ENCODE peak calls at places on chromosome 19, in four cellular contexts. One of them, this sample, is unnamed.

GRCh38 chr19:17296278-17296677 is 6.9 kb downstream of the ABHD8 start:
- DNase-seq in K562: no peak
- DNase-seq in WTC11: no peak
- DNase-seq in HepG2: no peak
- DNase-seq in this sample: no peak

GRCh38 chr19:19385900-19386339 is 19.6 kb upstream of the GATAD2A start:
- DNase-seq in HepG2: no peak
- DNase-seq in WTC11: peak
- DNase-seq in K562: no peak
- DNase-seq in this sample: no peak

GRCh38 chr19:24159707-24160106 is 72.7 kb downstream of the ZNF254 start:
- DNase-seq in K562: no peak
- DNase-seq in HepG2: peak
- DNase-seq in WTC11: no peak
- DNase-seq in this sample: peak

GRCh38 chr19:15696654-15697194 is 23.8 kb downstream of the CYP4F12 start:
- DNase-seq in HepG2: no peak
- DNase-seq in WTC11: no peak
- DNase-seq in K562: no peak
- DNase-seq in this sample: no peak

GRCh38 chr19:22532388-22533310 is 101.5 kb upstream of the ZNF492 start:
- DNase-seq in HepG2: no peak
- DNase-seq in WTC11: no peak
- DNase-seq in K562: no peak
- DNase-seq in this sample: no peak

GRCh38 chr19:31303262-31303815 is 45.9 kb downstream of the TSHZ3 start:
- DNase-seq in K562: no peak
- DNase-seq in HepG2: no peak
- DNase-seq in WTC11: no peak
- DNase-seq in this sample: no peak

GRCh38 chr19:49362926-49363264 is 679 bp upstream of the TEAD2 start:
- DNase-seq in K562: no peak
- DNase-seq in WTC11: peak
- DNase-seq in HepG2: peak
- DNase-seq in this sample: peak

GRCh38 chr19:33175886-33176669 is 18.1 kb upstream of the LRP3 start:
- DNase-seq in HepG2: peak
- DNase-seq in K562: no peak
- DNase-seq in WTC11: no peak
- DNase-seq in this sample: no peak

GRCh38 chr19:43620061-43621001 is 902 bp upstream of the ZNF428 start:
- DNase-seq in K562: peak
- DNase-seq in HepG2: no peak
- DNase-seq in WTC11: no peak
- DNase-seq in this sample: no peak

GRCh38 chr19:48512504-48513288 is 1.1 kb upstream of the LMTK3 start:
- DNase-seq in HepG2: no peak
- DNase-seq in WTC11: no peak
- DNase-seq in K562: no peak
- DNase-seq in this sample: no peak

GRCh38 chr19:7230826-7231225 is 63.4 kb downstream of the INSR start:
- DNase-seq in HepG2: no peak
- DNase-seq in WTC11: no peak
- DNase-seq in K562: no peak
- DNase-seq in this sample: no peak

GRCh38 chr19:42352216-42352892 is 26.9 kb downstream of the MEGF8 start:
- DNase-seq in K562: no peak
- DNase-seq in HepG2: no peak
- DNase-seq in WTC11: no peak
- DNase-seq in this sample: no peak

GRCh38 chr19:49085868-49086232 is 599 bp downstream of the SNRNP70 start:
- DNase-seq in HepG2: no peak
- DNase-seq in K562: no peak
- DNase-seq in WTC11: no peak
- DNase-seq in this sample: no peak

GRCh38 chr19:42595550-42596172 is 937 bp upstream of the CEACAM8 start:
- DNase-seq in WTC11: no peak
- DNase-seq in HepG2: no peak
- DNase-seq in K562: no peak
- DNase-seq in this sample: no peak

GRCh38 chr19:48896191-48896720 is 2.3 kb downstream of the TULP2 start:
- DNase-seq in WTC11: peak
- DNase-seq in K562: peak
- DNase-seq in HepG2: no peak
- DNase-seq in this sample: peak

GRCh38 chr19:13998426-13998825 is 7.7 kb downstream of the RFX1 start:
- DNase-seq in WTC11: no peak
- DNase-seq in K562: no peak
- DNase-seq in HepG2: no peak
- DNase-seq in this sample: no peak

GRCh38 chr19:17873661-17874422 is 2.1 kb downstream of the SLC5A5 start:
- DNase-seq in HepG2: no peak
- DNase-seq in K562: peak
- DNase-seq in WTC11: peak
- DNase-seq in this sample: peak

GRCh38 chr19:4870025-4870700 is 2.7 kb upstream of the PLIN3 start:
- DNase-seq in HepG2: peak
- DNase-seq in WTC11: no peak
- DNase-seq in K562: peak
- DNase-seq in this sample: no peak

GRCh38 chr19:44525721-44526430 is 3.6 kb downstream of the CEACAM20 start:
- DNase-seq in HepG2: no peak
- DNase-seq in K562: no peak
- DNase-seq in WTC11: no peak
- DNase-seq in this sample: no peak

GRCh38 chr19:57103573-57104277 is 16.1 kb upstream of the USP29 start:
- DNase-seq in HepG2: peak
- DNase-seq in K562: peak
- DNase-seq in WTC11: peak
- DNase-seq in this sample: peak

GRCh38 chr19:18001837-18002345 is 6.1 kb upstream of the ARRDC2 start:
- DNase-seq in WTC11: no peak
- DNase-seq in K562: no peak
- DNase-seq in HepG2: no peak
- DNase-seq in this sample: no peak

GRCh38 chr19:3700242-3701032 is at the start of gene PIP5K1C:
- DNase-seq in K562: peak
- DNase-seq in HepG2: peak
- DNase-seq in WTC11: peak
- DNase-seq in this sample: peak

GRCh38 chr19:14442904-14443631 is 10.0 kb downstream of the PKN1 start:
- DNase-seq in K562: no peak
- DNase-seq in HepG2: no peak
- DNase-seq in WTC11: no peak
- DNase-seq in this sample: no peak

GRCh38 chr19:48556163-48556562 is 4.2 kb downstream of the SULT2B1 start:
- DNase-seq in HepG2: peak
- DNase-seq in WTC11: no peak
- DNase-seq in K562: no peak
- DNase-seq in this sample: no peak

GRCh38 chr19:9597027-9597426 is 12.7 kb upstream of the ZNF121 start:
- DNase-seq in K562: no peak
- DNase-seq in HepG2: no peak
- DNase-seq in WTC11: no peak
- DNase-seq in this sample: no peak

GRCh38 chr19:46859637-46860124 is 1.1 kb upstream of the ARHGAP35 start:
- DNase-seq in K562: peak
- DNase-seq in WTC11: no peak
- DNase-seq in HepG2: peak
- DNase-seq in this sample: no peak

GRCh38 chr19:39303373-39304184 is 7.4 kb downstream of the IFNL1 start:
- DNase-seq in K562: no peak
- DNase-seq in HepG2: peak
- DNase-seq in WTC11: peak
- DNase-seq in this sample: no peak

GRCh38 chr19:13839193-13839937 is 37.6 kb upstream of the NANOS3 start:
- DNase-seq in WTC11: peak
- DNase-seq in K562: peak
- DNase-seq in HepG2: no peak
- DNase-seq in this sample: no peak

GRCh38 chr19:58182577-58182988 is 278 bp upstream of the ZNF274 start:
- DNase-seq in WTC11: no peak
- DNase-seq in HepG2: no peak
- DNase-seq in K562: peak
- DNase-seq in this sample: peak

GRCh38 chr19:33438016-33438671 is 64.6 kb downstream of the CEBPG start:
- DNase-seq in WTC11: no peak
- DNase-seq in HepG2: no peak
- DNase-seq in K562: no peak
- DNase-seq in this sample: no peak

GRCh38 chr19:16640951-16641350 is 12.9 kb upstream of the MED26 start:
- DNase-seq in WTC11: no peak
- DNase-seq in HepG2: no peak
- DNase-seq in K562: no peak
- DNase-seq in this sample: no peak

GRCh38 chr19:18090545-18091216 is 3.9 kb upstream of the IL12RB1 start:
- DNase-seq in HepG2: no peak
- DNase-seq in K562: no peak
- DNase-seq in WTC11: no peak
- DNase-seq in this sample: no peak

GRCh38 chr19:30214651-30215051 is 157.5 kb upstream of the ZNF536 start:
- DNase-seq in HepG2: no peak
- DNase-seq in K562: no peak
- DNase-seq in WTC11: no peak
- DNase-seq in this sample: no peak
- TF ChIP-seq ELF4 in HepG2: no peak
- TF ChIP-seq ELF4 in K562: no peak
- TF ChIP-seq ELF4 in WTC11: no peak
- TF ChIP-seq ELF4 in this sample: no peak

DNA sequence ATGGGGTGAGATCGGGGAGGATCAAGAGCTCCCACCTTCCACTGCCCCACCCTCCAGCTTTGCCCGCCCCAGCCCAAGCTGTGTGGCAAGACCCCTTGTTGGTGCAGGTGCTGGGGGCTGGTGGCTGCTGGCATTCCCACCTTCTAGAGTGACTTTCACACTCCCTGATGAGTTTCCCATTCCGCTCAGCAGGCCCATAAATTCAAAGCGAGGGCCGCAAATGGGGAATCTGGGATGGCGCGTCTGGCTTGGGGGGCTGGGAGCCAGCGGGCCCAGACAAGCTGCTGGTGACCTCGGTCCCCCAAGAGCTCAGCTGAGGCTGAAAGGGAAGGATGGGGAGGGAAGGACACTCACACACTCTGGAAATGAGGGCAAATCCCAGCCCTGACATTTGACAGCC is 110.3 kb downstream of the GADD45B start:
- DNase-seq in HepG2: no peak
- DNase-seq in K562: no peak
- DNase-seq in WTC11: no peak
- DNase-seq in this sample: no peak
- TF ChIP-seq ELF4 in HepG2: no peak
- TF ChIP-seq ELF4 in K562: no peak
- TF ChIP-seq ELF4 in WTC11: no peak
- TF ChIP-seq ELF4 in this sample: no peak

GRCh38 chr19:41322451-41322850 is 12.5 kb downstream of the CCDC97 start:
- DNase-seq in HepG2: no peak
- DNase-seq in WTC11: no peak
- DNase-seq in K562: no peak
- DNase-seq in this sample: no peak
- TF ChIP-seq ELF4 in HepG2: no peak
- TF ChIP-seq ELF4 in WTC11: no peak
- TF ChIP-seq ELF4 in K562: no peak
- TF ChIP-seq ELF4 in this sample: no peak

GRCh38 chr19:20662421-20663105 is 1.2 kb upstream of the ZNF626 start:
- DNase-seq in WTC11: no peak
- DNase-seq in HepG2: no peak
- DNase-seq in K562: no peak
- DNase-seq in this sample: no peak

GRCh38 chr19:20660473-20660872 is 898 bp downstream of the ZNF626 start:
- DNase-seq in WTC11: peak
- DNase-seq in K562: no peak
- DNase-seq in HepG2: no peak
- DNase-seq in this sample: no peak

GRCh38 chr19:20664917-20665781 is 3.8 kb upstream of the ZNF626 start:
- DNase-seq in WTC11: peak
- DNase-seq in K562: no peak
- DNase-seq in HepG2: peak
- DNase-seq in this sample: no peak

GRCh38 chr19:20667281-20667680 is 5.9 kb upstream of the ZNF626 start:
- DNase-seq in WTC11: no peak
- DNase-seq in HepG2: no peak
- DNase-seq in K562: no peak
- DNase-seq in this sample: no peak

DNA sequence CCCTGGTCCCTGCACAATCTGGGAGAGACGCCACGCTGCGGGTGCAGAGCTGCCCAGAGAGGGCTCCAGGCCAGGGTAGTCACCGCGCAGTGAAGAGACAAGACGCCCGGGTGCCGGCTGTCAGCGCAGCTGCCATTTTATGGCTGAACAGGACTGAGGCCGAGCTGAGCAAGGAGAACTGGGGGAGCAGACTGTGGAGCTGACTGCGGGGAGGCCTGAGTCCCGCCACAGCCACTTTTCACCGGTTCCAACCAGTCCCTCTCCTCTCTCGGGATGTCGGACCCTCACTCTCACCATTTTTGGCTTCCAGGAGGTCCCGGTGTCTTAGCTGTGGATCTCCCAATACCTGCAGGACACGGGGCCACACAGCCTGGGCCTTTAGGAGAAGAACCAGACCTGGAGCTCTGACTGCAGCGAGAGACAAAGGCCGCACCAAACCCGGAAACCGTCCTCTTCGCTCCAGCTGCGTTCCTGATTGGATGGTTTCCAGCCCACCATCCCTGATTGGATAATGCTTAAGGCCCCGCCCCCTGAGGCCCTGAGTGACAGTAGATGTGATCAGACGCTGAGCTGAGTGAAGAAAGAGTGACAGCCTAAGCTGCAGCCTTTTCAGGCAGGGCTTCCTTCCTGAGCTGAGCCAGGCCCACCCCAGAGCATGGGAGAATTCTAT is at the start of gene ZNF626:
- DNase-seq in K562: peak
- DNase-seq in HepG2: peak
- DNase-seq in WTC11: peak
- DNase-seq in this sample: no peak
- TF ChIP-seq ELF4 in K562: no peak
- TF ChIP-seq ELF4 in HepG2: peak
- TF ChIP-seq ELF4 in WTC11: no peak
- TF ChIP-seq ELF4 in this sample: no peak

This sample was measured in HEK293T.